ENCODE peak calls at places on chromosomes 6 and 20, in six cellular contexts. T is GM23338; J is hypothalamus; V is LoVo; R is stimulated activated CD8-positive, alpha-beta memory T cell treated with anti-CD3 and anti-CD28 coated beads, Interleukin-15, amount 100 ng/mL, for 24 hours; N is stimulated activated CD4-positive, alpha-beta T cell treated with anti-CD3 and anti-CD28 coated beads, TNF-alpha, amount 100 ng/mL, for 1 hour. M is an unnamed sample.

GRCh38 chr6:42378125-42378524 is 73.6 kb downstream of the TRERF1 start:
- DNase-seq in T (no peak), J (no peak), V (no peak), R (no peak), N (no peak), M (no peak)

GRCh38 chr6:111573118-111573883 is 32.4 kb downstream of the TRAF3IP2 start:
- DNase-seq in T (no peak), J (no peak), V (no peak), R (no peak), N (no peak), M (no peak)

GRCh38 chr20:61799928-61800327 is 265.8 kb downstream of the TAF4 start:
- DNase-seq in T (no peak), J (no peak), V (no peak), R (no peak), N (no peak), M (no peak)

GRCh38 chr20:63858393-63859165 is 2.7 kb upstream of the ABHD16B start:
- DNase-seq in T (peak), J (no peak), V (no peak), R (no peak), N (no peak), M (no peak)

GRCh38 chr20:17662333-17663039 is 19.6 kb downstream of the RRBP1 start:
- DNase-seq in T (no peak), J (no peak), V (no peak), R (no peak), N (no peak), M (peak)

GRCh38 chr6:48069280-48069679 is 41.7 kb downstream of the PTCHD4 start:
- DNase-seq in T (peak), J (peak), V (no peak), R (no peak), N (no peak), M (no peak)

GRCh38 chr20:44495257-44495656 is 19.6 kb downstream of the TTPAL start:
- DNase-seq in T (no peak), J (no peak), V (no peak), R (no peak), N (no peak), M (no peak)

GRCh38 chr6:54236984-54237383 is 71.3 kb upstream of the TINAG start:
- DNase-seq in T (no peak), J (no peak), V (no peak), R (no peak), N (no peak), M (no peak)

M was measured in activated naive CD8-positive, alpha-beta T cell treated with anti-CD3 and anti-CD28 coated beads, Interleukin-2, amount 50 U/mL, for 24 hours.